ENCODE peak calls at places on chromosomes 12 and 14, in nine cellular contexts. K is naive thymus-derived CD4-positive, alpha-beta T cell; O is aorta; Z is choroid plexus epithelial cell; X is OCI-LY7; B is NT2/D1; Y is adipocyte; Q is IMR-90; I is gastrocnemius medialis. U is an unnamed sample.

GRCh38 chr12:105427883-105428282 is 97.4 kb downstream of the C12orf75 start:
- DNase-seq in K (no peak), O (no peak), Z (peak), X (no peak), B (no peak), Y (no peak), Q (peak), I (no peak), U (no peak)

GRCh38 chr14:80110721-80111120 is 100.6 kb downstream of the DIO2 start:
- DNase-seq in K (no peak), O (no peak), Z (no peak), X (no peak), B (no peak), Y (no peak), Q (no peak), I (no peak), U (no peak)

GRCh38 chr12:56635539-56636117 is 5.5 kb upstream of the BAZ2A start:
- DNase-seq in K (peak), O (no peak), Z (peak), X (peak), B (no peak), Y (no peak), Q (no peak), I (no peak), U (no peak)

GRCh38 chr12:93879476-93880376 is 202.6 kb downstream of the CRADD start:
- DNase-seq in K (no peak), O (no peak), Z (peak), X (no peak), B (no peak), Y (peak), Q (peak), I (no peak), U (peak)

GRCh38 chr14:102776761-102777710 is at the start of gene TRAF3:
- DNase-seq in K (peak), O (peak), Z (peak), X (peak), B (no peak), Y (peak), Q (peak), I (no peak), U (peak)

GRCh38 chr14:22657861-22658260 is 13.7 kb upstream of the OR6J1 start:
- DNase-seq in K (no peak), O (no peak), Z (peak), X (peak), B (no peak), Y (peak), Q (peak), I (no peak), U (peak)

GRCh38 chr14:54133896-54134295 is 177.3 kb upstream of the BMP4 start:
- DNase-seq in K (no peak), O (no peak), Z (peak), X (no peak), B (no peak), Y (peak), Q (peak), I (no peak), U (peak)

GRCh38 chr12:116142936-116143882 is 134.3 kb downstream of the MED13L start:
- DNase-seq in K (no peak), O (no peak), Z (peak), X (no peak), B (no peak), Y (no peak), Q (peak), I (no peak), U (peak)

GRCh38 chr12:58323676-58324075 is 382.3 kb downstream of the ATP23 start:
- DNase-seq in K (no peak), O (no peak), Z (no peak), X (no peak), B (no peak), Y (no peak), Q (peak), I (no peak), U (no peak)

GRCh38 chr14:22737052-22737451 is 29.4 kb upstream of the OXA1L start:
- DNase-seq in K (no peak), O (no peak), Z (no peak), X (no peak), B (no peak), Y (no peak), Q (no peak), I (no peak), U (no peak)

GRCh38 chr14:34124585-34124984 is 173.7 kb upstream of the EGLN3 start:
- DNase-seq in K (no peak), O (no peak), Z (no peak), X (no peak), B (no peak), Y (no peak), Q (no peak), I (no peak), U (no peak)

GRCh38 chr14:63632932-63633514 is 8.6 kb downstream of the WDR89 start:
- DNase-seq in K (peak), O (no peak), Z (peak), X (peak), B (no peak), Y (peak), Q (peak), I (no peak), U (peak)

GRCh38 chr12:116508145-116509121 is 50.7 kb upstream of the MAP1LC3B2 start:
- DNase-seq in K (peak), O (peak), Z (no peak), X (no peak), B (no peak), Y (peak), Q (no peak), I (no peak), U (peak)

GRCh38 chr12:62861586-62861985 is 73.4 kb downstream of the PPM1H start:
- DNase-seq in K (no peak), O (no peak), Z (no peak), X (no peak), B (no peak), Y (peak), Q (no peak), I (no peak), U (peak)
- H3K4me3 ChIP-seq in K (no peak), O (no peak), Z (no peak), X (no peak), B (no peak), Y (no peak), Q (no peak), I (no peak), U (no peak)

GRCh38 chr12:128971802-128972201 is 118.5 kb downstream of the GLT1D1 start:
- DNase-seq in K (no peak), O (no peak), Z (no peak), X (peak), B (no peak), Y (no peak), Q (no peak), I (no peak), U (no peak)
- H3K4me3 ChIP-seq in K (no peak), O (no peak), Z (no peak), X (no peak), B (no peak), Y (no peak), Q (no peak), I (no peak), U (no peak)

DNA sequence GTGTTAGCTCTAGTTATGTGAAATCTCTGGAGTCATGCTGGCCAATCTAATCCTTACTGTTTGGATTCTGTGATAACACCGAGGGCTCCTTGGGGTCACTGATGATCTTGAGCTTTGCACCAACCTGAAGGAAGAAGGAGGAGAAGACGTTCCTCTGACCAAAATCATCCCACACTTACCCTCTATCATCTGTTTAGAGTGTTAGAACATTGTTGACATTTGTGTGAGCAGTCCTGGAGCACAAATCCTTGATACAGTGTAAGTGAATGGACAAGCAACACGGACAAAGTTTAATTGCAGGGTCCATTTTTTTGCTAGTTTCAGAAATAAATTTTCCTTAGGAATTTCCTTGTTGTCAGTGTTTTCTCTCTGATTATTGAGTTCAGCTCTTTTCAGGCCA is 181.7 kb downstream of the AKAP6 start:
- DNase-seq in K (no peak), O (no peak), Z (no peak), X (no peak), B (no peak), Y (no peak), Q (no peak), I (no peak), U (no peak)
- H3K4me3 ChIP-seq in K (no peak), O (no peak), Z (no peak), X (no peak), B (no peak), Y (no peak), Q (no peak), I (no peak), U (no peak)

GRCh38 chr14:67515386-67516079 is 17.6 kb upstream of the PLEKHH1 start:
- DNase-seq in K (peak), O (no peak), Z (no peak), X (peak), B (no peak), Y (no peak), Q (no peak), I (no peak), U (no peak)
- H3K4me3 ChIP-seq in K (peak), O (peak), Z (peak), X (peak), B (peak), Y (peak), Q (peak), I (peak), U (peak)

GRCh38 chr12:13534645-13535398 is 338.3 kb downstream of the EMP1 start:
- DNase-seq in K (no peak), O (peak), Z (peak), X (peak), B (peak), Y (peak), Q (peak), I (peak), U (peak)
- H3K4me3 ChIP-seq in K (no peak), O (no peak), Z (no peak), X (no peak), B (no peak), Y (peak), Q (peak), I (no peak), U (peak)